ENCODE peak calls at places on chromosomes 2 and 18, in seven cellular contexts. One of them, this sample, is unnamed.
A peak's percentile ranks its signal among the peaks of the same experiment; 100 is the strongest.

GRCh38 chr18:1585881-1586488 is 681.3 kb downstream of the ADCYAP1 start:
- DNase-seq in activated CD4-positive, alpha-beta T cell treated with anti-CD3 and anti-CD28 coated beads, Interleukin-2, amount 10 ng/mL, durations not matched to agents 7 days and 5 days: no peak
- DNase-seq in amniotic stem cell: peak; percentile 0
- DNase-seq in body of pancreas: no peak
- DNase-seq in stimulated activated CD4-positive, alpha-beta T cell treated with anti-CD3 and anti-CD28 coated beads, TNF-alpha, amount 100 ng/mL, for 24 hours: no peak
- DNase-seq in ACHN: peak; percentile 42
- DNase-seq in HT1080: peak; percentile 31
- DNase-seq in this sample: peak; percentile 48

GRCh38 chr18:56083097-56083865 is 495.3 kb upstream of the TCF4 start:
- DNase-seq in activated CD4-positive, alpha-beta T cell treated with anti-CD3 and anti-CD28 coated beads, Interleukin-2, amount 10 ng/mL, durations not matched to agents 7 days and 5 days: no peak
- DNase-seq in amniotic stem cell: no peak
- DNase-seq in body of pancreas: peak; percentile 17
- DNase-seq in stimulated activated CD4-positive, alpha-beta T cell treated with anti-CD3 and anti-CD28 coated beads, TNF-alpha, amount 100 ng/mL, for 24 hours: no peak
- DNase-seq in ACHN: no peak
- DNase-seq in HT1080: no peak
- DNase-seq in this sample: no peak

GRCh38 chr2:58215429-58215828 is 25.7 kb downstream of the FANCL start:
- DNase-seq in activated CD4-positive, alpha-beta T cell treated with anti-CD3 and anti-CD28 coated beads, Interleukin-2, amount 10 ng/mL, durations not matched to agents 7 days and 5 days: no peak
- DNase-seq in amniotic stem cell: no peak
- DNase-seq in body of pancreas: peak; percentile 31
- DNase-seq in stimulated activated CD4-positive, alpha-beta T cell treated with anti-CD3 and anti-CD28 coated beads, TNF-alpha, amount 100 ng/mL, for 24 hours: no peak
- DNase-seq in ACHN: no peak
- DNase-seq in HT1080: no peak
- DNase-seq in this sample: no peak

GRCh38 chr18:46275370-46275769 is 171.2 kb downstream of the HAUS1 start:
- DNase-seq in activated CD4-positive, alpha-beta T cell treated with anti-CD3 and anti-CD28 coated beads, Interleukin-2, amount 10 ng/mL, durations not matched to agents 7 days and 5 days: no peak
- DNase-seq in amniotic stem cell: no peak
- DNase-seq in body of pancreas: no peak
- DNase-seq in stimulated activated CD4-positive, alpha-beta T cell treated with anti-CD3 and anti-CD28 coated beads, TNF-alpha, amount 100 ng/mL, for 24 hours: no peak
- DNase-seq in ACHN: no peak
- DNase-seq in HT1080: no peak
- DNase-seq in this sample: no peak

GRCh38 chr2:165563468-165564225 is 94.1 kb downstream of the CSRNP3 start:
- DNase-seq in activated CD4-positive, alpha-beta T cell treated with anti-CD3 and anti-CD28 coated beads, Interleukin-2, amount 10 ng/mL, durations not matched to agents 7 days and 5 days: no peak
- DNase-seq in amniotic stem cell: no peak
- DNase-seq in body of pancreas: no peak
- DNase-seq in stimulated activated CD4-positive, alpha-beta T cell treated with anti-CD3 and anti-CD28 coated beads, TNF-alpha, amount 100 ng/mL, for 24 hours: no peak
- DNase-seq in ACHN: peak; percentile 39
- DNase-seq in HT1080: no peak
- DNase-seq in this sample: no peak

GRCh38 chr2:23241611-23242245 is 143.3 kb upstream of the KLHL29 start:
- DNase-seq in activated CD4-positive, alpha-beta T cell treated with anti-CD3 and anti-CD28 coated beads, Interleukin-2, amount 10 ng/mL, durations not matched to agents 7 days and 5 days: no peak
- DNase-seq in amniotic stem cell: no peak
- DNase-seq in body of pancreas: no peak
- DNase-seq in stimulated activated CD4-positive, alpha-beta T cell treated with anti-CD3 and anti-CD28 coated beads, TNF-alpha, amount 100 ng/mL, for 24 hours: no peak
- DNase-seq in ACHN: peak; percentile 28
- DNase-seq in HT1080: peak; percentile 40
- DNase-seq in this sample: no peak

GRCh38 chr2:144516417-144516980 is 3.4 kb downstream of the ZEB2 start:
- DNase-seq in activated CD4-positive, alpha-beta T cell treated with anti-CD3 and anti-CD28 coated beads, Interleukin-2, amount 10 ng/mL, durations not matched to agents 7 days and 5 days: no peak
- DNase-seq in amniotic stem cell: no peak
- DNase-seq in body of pancreas: no peak
- DNase-seq in stimulated activated CD4-positive, alpha-beta T cell treated with anti-CD3 and anti-CD28 coated beads, TNF-alpha, amount 100 ng/mL, for 24 hours: no peak
- DNase-seq in ACHN: peak; percentile 50
- DNase-seq in HT1080: peak; percentile 38
- DNase-seq in this sample: no peak

GRCh38 chr2:128776461-128776971 is 457.8 kb upstream of the HS6ST1 start:
- DNase-seq in activated CD4-positive, alpha-beta T cell treated with anti-CD3 and anti-CD28 coated beads, Interleukin-2, amount 10 ng/mL, durations not matched to agents 7 days and 5 days: no peak
- DNase-seq in amniotic stem cell: no peak
- DNase-seq in body of pancreas: no peak
- DNase-seq in stimulated activated CD4-positive, alpha-beta T cell treated with anti-CD3 and anti-CD28 coated beads, TNF-alpha, amount 100 ng/mL, for 24 hours: no peak
- DNase-seq in ACHN: no peak
- DNase-seq in HT1080: no peak
- DNase-seq in this sample: no peak

GRCh38 chr18:2948038-2948437 is 64.9 kb downstream of the LPIN2 start:
- DNase-seq in activated CD4-positive, alpha-beta T cell treated with anti-CD3 and anti-CD28 coated beads, Interleukin-2, amount 10 ng/mL, durations not matched to agents 7 days and 5 days: no peak
- DNase-seq in amniotic stem cell: no peak
- DNase-seq in body of pancreas: peak; percentile 80
- DNase-seq in stimulated activated CD4-positive, alpha-beta T cell treated with anti-CD3 and anti-CD28 coated beads, TNF-alpha, amount 100 ng/mL, for 24 hours: no peak
- DNase-seq in ACHN: peak; percentile 9
- DNase-seq in HT1080: peak; percentile 28
- DNase-seq in this sample: no peak

GRCh38 chr18:50696436-50696835 is 123.4 kb downstream of the MRO start:
- DNase-seq in activated CD4-positive, alpha-beta T cell treated with anti-CD3 and anti-CD28 coated beads, Interleukin-2, amount 10 ng/mL, durations not matched to agents 7 days and 5 days: no peak
- DNase-seq in amniotic stem cell: no peak
- DNase-seq in body of pancreas: no peak
- DNase-seq in stimulated activated CD4-positive, alpha-beta T cell treated with anti-CD3 and anti-CD28 coated beads, TNF-alpha, amount 100 ng/mL, for 24 hours: no peak
- DNase-seq in ACHN: no peak
- DNase-seq in HT1080: no peak
- DNase-seq in this sample: no peak

GRCh38 chr2:42474765-42475454 is 18.9 kb downstream of the KCNG3 start:
- DNase-seq in activated CD4-positive, alpha-beta T cell treated with anti-CD3 and anti-CD28 coated beads, Interleukin-2, amount 10 ng/mL, durations not matched to agents 7 days and 5 days: no peak
- DNase-seq in amniotic stem cell: no peak
- DNase-seq in body of pancreas: no peak
- DNase-seq in stimulated activated CD4-positive, alpha-beta T cell treated with anti-CD3 and anti-CD28 coated beads, TNF-alpha, amount 100 ng/mL, for 24 hours: no peak
- DNase-seq in ACHN: no peak
- DNase-seq in HT1080: no peak
- DNase-seq in this sample: no peak

GRCh38 chr2:8358179-8358578 is 323.7 kb upstream of the ID2 start:
- DNase-seq in activated CD4-positive, alpha-beta T cell treated with anti-CD3 and anti-CD28 coated beads, Interleukin-2, amount 10 ng/mL, durations not matched to agents 7 days and 5 days: no peak
- DNase-seq in amniotic stem cell: no peak
- DNase-seq in body of pancreas: no peak
- DNase-seq in stimulated activated CD4-positive, alpha-beta T cell treated with anti-CD3 and anti-CD28 coated beads, TNF-alpha, amount 100 ng/mL, for 24 hours: no peak
- DNase-seq in ACHN: no peak
- DNase-seq in HT1080: no peak
- DNase-seq in this sample: no peak

GRCh38 chr18:48902856-48903601 is 47.7 kb downstream of the SMAD7 start:
- DNase-seq in activated CD4-positive, alpha-beta T cell treated with anti-CD3 and anti-CD28 coated beads, Interleukin-2, amount 10 ng/mL, durations not matched to agents 7 days and 5 days: no peak
- DNase-seq in amniotic stem cell: no peak
- DNase-seq in body of pancreas: peak; percentile 41
- DNase-seq in stimulated activated CD4-positive, alpha-beta T cell treated with anti-CD3 and anti-CD28 coated beads, TNF-alpha, amount 100 ng/mL, for 24 hours: no peak
- DNase-seq in ACHN: no peak
- DNase-seq in HT1080: no peak
- DNase-seq in this sample: no peak